ENCODE peak calls at places on chromosomes 4 and X, in five cellular contexts. L, Y, K, P and D are unnamed samples.
A peak's percentile ranks its signal among the peaks of the same experiment; 100 is the strongest.

GRCh38 chr4:18566970-18567799 is 545.6 kb upstream of the LCORL start:
- DNase-seq in L (no peak), Y (no peak), K (no peak), P (no peak), D (no peak)

GRCh38 chr4:90769251-90769650 is 642.1 kb downstream of the CCSER1 start:
- DNase-seq in L (no peak), Y (no peak), K (no peak), P (no peak), D (no peak)

GRCh38 chr4:146654976-146655761 is 16.5 kb downstream of the POU4F2 start:
- DNase-seq in L (no peak), Y (peak; percentile 38), K (no peak), P (no peak), D (peak; percentile 84)

GRCh38 chrX:13463608-13464007 is 105.8 kb upstream of the EGFL6 start:
- DNase-seq in L (no peak), Y (peak; percentile 85), K (no peak), P (peak; percentile 37), D (no peak)

GRCh38 chrX:37350034-37350365 is 836 bp downstream of the PRRG1 start:
- DNase-seq in L (no peak), Y (peak; percentile 30), K (no peak), P (no peak), D (peak; percentile 1)

GRCh38 chrX:40504801-40505605 is 75.8 kb upstream of the ATP6AP2 start:
- DNase-seq in L (no peak), Y (peak; percentile 84), K (no peak), P (no peak), D (no peak)

GRCh38 chrX:136794080-136794479 is 13.3 kb upstream of the ARHGEF6 start:
- DNase-seq in L (no peak), Y (no peak), K (no peak), P (no peak), D (no peak)

GRCh38 chr4:34289962-34290361 is 1954.4 kb downstream of the ARAP2 start:
- DNase-seq in L (no peak), Y (no peak), K (no peak), P (no peak), D (no peak)

GRCh38 chr4:69497886-69498395 is 2.2 kb upstream of the UGT2B4 start:
- DNase-seq in L (no peak), Y (no peak), K (no peak), P (no peak), D (no peak)

GRCh38 chrX:68945603-68946228 is 116.9 kb downstream of the EFNB1 start:
- DNase-seq in L (no peak), Y (peak; percentile 82), K (no peak), P (peak; percentile 23), D (no peak)

GRCh38 chr4:125316391-125316780 is 1.6 kb downstream of the FAT4 start:
- DNase-seq in L (no peak), Y (peak; percentile 41), K (no peak), P (peak; percentile 26), D (peak; percentile 39)

GRCh38 chr4:77146426-77147399 is 10.3 kb upstream of the CCNG2 start:
- DNase-seq in L (no peak), Y (no peak), K (no peak), P (no peak), D (no peak)

GRCh38 chrX:50204364-50204899 is at the start of gene CCNB3:
- DNase-seq in L (peak; percentile 56), Y (peak; percentile 85), K (no peak), P (peak; percentile 63), D (peak; percentile 77)

GRCh38 chrX:10615931-10616780 is 4.2 kb downstream of the MID1 start:
- DNase-seq in L (no peak), Y (peak; percentile 71), K (no peak), P (peak; percentile 58), D (peak; percentile 67)

GRCh38 chrX:10617186-10617963 is 3.0 kb downstream of the MID1 start:
- DNase-seq in L (no peak), Y (no peak), K (no peak), P (no peak), D (no peak)

GRCh38 chrX:10618911-10619310 is 1.5 kb downstream of the MID1 start:
- DNase-seq in L (no peak), Y (peak; percentile 27), K (no peak), P (no peak), D (no peak)

GRCh38 chrX:10619311-10620015 is 922 bp downstream of the MID1 start:
- DNase-seq in L (no peak), Y (peak; percentile 53), K (no peak), P (peak; percentile 32), D (peak; percentile 13)

DNA sequence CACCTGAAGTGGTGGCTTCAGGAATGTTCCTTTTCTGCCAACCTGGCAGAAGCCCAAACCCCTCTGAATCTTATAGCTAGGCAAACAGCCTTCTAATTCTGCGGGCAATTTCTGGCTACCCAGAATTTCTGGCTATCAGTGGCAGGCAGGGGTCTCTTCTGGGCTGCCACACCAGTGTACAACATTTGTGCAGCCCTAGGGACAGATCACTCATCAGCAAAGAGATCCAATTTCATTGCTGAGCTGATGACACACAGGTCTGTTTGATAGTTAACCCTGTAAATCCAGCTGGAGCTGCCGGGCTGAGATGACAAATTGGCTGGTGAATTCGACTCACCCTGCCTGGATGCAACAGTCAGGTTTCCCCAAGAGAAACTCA is 2.4 kb downstream of the MID1 start:
- DNase-seq in L (no peak), Y (no peak), K (no peak), P (peak; percentile 31), D (peak; percentile 11)
- H3K4me1 ChIP-seq in L (no peaks in the 10 kb centered on the region), Y (no peaks in the 10 kb centered on the region), K (no peaks in the 10 kb centered on the region), P (no peaks in the 10 kb centered on the region), D (no peaks in the 10 kb centered on the region)

GRCh38 chrX:53281321-53281822 is at the start of gene IQSEC2:
- DNase-seq in L (peak; percentile 78), Y (peak; percentile 84), K (no peak), P (peak; percentile 94), D (no peak)

GRCh38 chrX:53283099-53283498 is 1.7 kb upstream of the IQSEC2 start:
- DNase-seq in L (no peak), Y (no peak), K (no peak), P (no peak), D (no peak)

GRCh38 chrX:53280703-53281320 is 572 bp downstream of the IQSEC2 start:
- DNase-seq in L (no peak), Y (peak; percentile 54), K (no peak), P (peak; percentile 45), D (no peak)

GRCh38 chrX:53283567-53283966 is 2.2 kb upstream of the IQSEC2 start:
- DNase-seq in L (no peak), Y (no peak), K (no peak), P (no peak), D (no peak)

DNA sequence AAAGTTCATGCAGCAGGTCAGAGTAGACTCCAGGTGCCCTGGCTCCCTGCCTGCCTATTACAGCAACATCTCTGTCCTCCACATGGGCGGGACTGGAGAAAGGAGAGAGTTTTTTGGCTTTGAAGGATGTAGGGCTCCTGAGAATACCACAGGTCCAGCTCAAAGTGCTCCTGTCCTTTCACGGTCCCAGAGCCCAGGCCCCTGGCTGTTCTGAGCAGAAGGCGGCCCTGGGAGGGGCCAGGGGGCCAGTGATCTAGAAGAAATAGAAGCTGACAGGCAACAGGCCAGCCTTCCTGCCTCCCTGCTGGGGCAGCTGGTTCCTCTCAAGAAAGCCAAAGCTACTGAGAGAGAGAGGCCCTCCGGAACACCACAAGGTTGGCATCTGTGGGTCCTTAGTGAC is 929 bp upstream of the IQSEC2 start:
- DNase-seq in L (no peak), Y (no peak), K (no peak), P (no peak), D (no peak)
- H3K4me1 ChIP-seq in L (no peaks in the 10 kb centered on the region), Y (peaks cover 7% of the 10 kb centered on the region), K (peaks cover 2% of the 10 kb centered on the region), P (peaks cover 10% of the 10 kb centered on the region), D (peaks cover 43% of the 10 kb centered on the region)

GRCh38 chrX:71107762-71108360 is 1.3 kb upstream of the CXorf65 start:
- DNase-seq in L (no peak), Y (peak; percentile 4), K (no peak), P (no peak), D (no peak)

GRCh38 chrX:71103110-71103983 is 3.2 kb downstream of the CXorf65 start:
- DNase-seq in L (no peak), Y (peak; percentile 9), K (no peak), P (peak; percentile 49), D (peak; percentile 64)

GRCh38 chrX:71105638-71106037 is 902 bp downstream of the CXorf65 start:
- DNase-seq in L (no peak), Y (no peak), K (no peak), P (no peak), D (no peak)

GRCh38 chrX:71107245-71107644 is 705 bp upstream of the CXorf65 start:
- DNase-seq in L (no peak), Y (no peak), K (no peak), P (no peak), D (no peak)

GRCh38 chrX:71106427-71106826 is at the start of gene CXorf65:
- DNase-seq in L (no peak), Y (no peak), K (no peak), P (no peak), D (no peak)
- H3K4me1 ChIP-seq in L (no peaks in the 10 kb centered on the region), Y (peaks cover 34% of the 10 kb centered on the region), K (peaks cover 5% of the 10 kb centered on the region), P (no peaks in the 10 kb centered on the region), D (peaks cover 31% of the 10 kb centered on the region)

GRCh38 chr4:139535852-139536234 is 20.2 kb downstream of the SETD7 start:
- DNase-seq in L (no peak), Y (no peak), K (no peak), P (no peak), D (no peak)
- H3K4me1 ChIP-seq in L (no peaks in the 10 kb centered on the region), Y (no peaks in the 10 kb centered on the region), K (no peaks in the 10 kb centered on the region), P (no peaks in the 10 kb centered on the region), D (no peaks in the 10 kb centered on the region)

DNA sequence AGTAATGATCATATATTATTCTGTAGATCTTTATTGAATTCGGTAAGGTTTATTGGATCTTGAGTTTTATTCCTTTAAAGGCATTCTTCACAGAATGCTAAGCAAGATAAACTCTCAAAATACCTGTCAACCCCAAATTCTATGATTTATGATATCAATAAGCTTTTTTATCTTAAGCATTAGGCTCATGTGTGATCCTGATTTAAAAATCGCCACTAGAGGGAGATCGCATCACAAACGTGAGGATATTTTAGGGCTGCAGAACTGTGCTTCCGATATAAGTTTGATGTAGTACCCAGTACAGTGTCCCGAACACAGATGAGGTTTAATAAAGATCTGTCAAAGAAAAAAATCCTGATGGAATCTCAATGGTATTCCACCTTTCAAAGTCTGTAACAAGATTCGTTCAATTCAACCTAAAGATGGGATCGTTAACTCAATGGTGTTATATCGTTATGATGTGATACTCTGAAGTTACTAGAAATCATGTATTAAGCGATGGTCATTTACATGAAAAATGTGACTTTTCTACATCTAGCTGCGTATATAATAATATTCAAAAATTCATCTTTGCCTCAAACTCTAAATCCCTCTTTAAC is 169.0 kb downstream of the CORIN start:
- DNase-seq in L (no peak), Y (peak; percentile 72), K (peak; percentile 5), P (peak; percentile 26), D (peak; percentile 43)
- H3K4me1 ChIP-seq in L (no peaks in the 10 kb centered on the region), Y (no peaks in the 10 kb centered on the region), K (no peaks in the 10 kb centered on the region), P (no peaks in the 10 kb centered on the region), D (no peaks in the 10 kb centered on the region)

GRCh38 chrX:154370300-154370881 is 4.0 kb downstream of the FLNA start:
- DNase-seq in L (no peak), Y (peak; percentile 50), K (no peak), P (no peak), D (peak; percentile 61)
- H3K4me1 ChIP-seq in L (no peaks in the 10 kb centered on the region), Y (peaks cover 22% of the 10 kb centered on the region), K (peaks cover 7% of the 10 kb centered on the region), P (no peaks in the 10 kb centered on the region), D (peaks cover 16% of the 10 kb centered on the region)